ENCODE peak calls at places on chromosomes 6 and 20, in seven cellular contexts. F, V, U, C, T, M and P are unnamed samples.

GRCh38 chr6:167469655-167470054 is 144.8 kb downstream of the TTLL2 start:
- DNase-seq in V (no peak), U (no peak), F (no peak), T (no peak), C (no peak), M (no peak), P (peak)

GRCh38 chr6:157304840-157305675 is 18.3 kb downstream of the TMEM242 start:
- DNase-seq in C (peak), V (no peak), T (no peak), M (no peak), U (no peak), F (no peak), P (no peak)

GRCh38 chr6:43699564-43700186 is 12.1 kb upstream of the MRPS18A start:
- DNase-seq in T (no peak), C (peak), M (no peak), F (peak), U (no peak), V (no peak), P (no peak)

GRCh38 chr20:62598761-62599194 is 43.5 kb upstream of the SLCO4A1 start:
- DNase-seq in V (no peak), U (peak), C (peak), M (no peak), F (no peak), T (no peak), P (no peak)

GRCh38 chr6:165571721-165572132 is 91.3 kb downstream of the PDE10A start:
- DNase-seq in U (no peak), C (no peak), F (no peak), V (no peak), T (no peak), M (no peak), P (no peak)

GRCh38 chr20:48157970-48158369 is 372.7 kb upstream of the SULF2 start:
- DNase-seq in F (no peak), V (no peak), T (no peak), U (no peak), C (no peak), M (no peak), P (peak)

GRCh38 chr6:136483906-136484305 is 66.3 kb downstream of the MAP7 start:
- DNase-seq in V (no peak), F (no peak), T (no peak), M (no peak), U (no peak), C (no peak), P (no peak)

GRCh38 chr6:126308367-126308766 is 31.5 kb upstream of the CENPW start:
- DNase-seq in V (no peak), F (no peak), C (no peak), U (no peak), T (no peak), M (no peak), P (no peak)

GRCh38 chr20:22866757-22867425 is 168.2 kb upstream of the SSTR4 start:
- DNase-seq in U (no peak), F (no peak), C (no peak), T (no peak), V (no peak), M (no peak), P (no peak)

GRCh38 chr6:11712760-11713159 is 65.8 kb downstream of the ADTRP start:
- DNase-seq in M (no peak), U (no peak), F (no peak), T (no peak), V (peak), C (no peak), P (no peak)

GRCh38 chr20:41089555-41089954 is 47.8 kb upstream of the PLCG1 start:
- DNase-seq in C (no peak), T (no peak), V (no peak), F (no peak), U (no peak), M (no peak), P (no peak)

GRCh38 chr6:131199568-131200272 is 64.5 kb downstream of the AKAP7 start:
- DNase-seq in V (no peak), U (peak), M (peak), C (peak), T (peak), F (no peak), P (no peak)
- TF ChIP-seq POLR2A in V (no peak), U (no peak), M (no peak), C (no peak), T (no peak), F (no peak), P (no peak)

GRCh38 chr6:79077680-79078056 is 386 bp downstream of the PHIP start:
- DNase-seq in F (peak), C (peak), T (no peak), M (no peak), U (no peak), V (no peak), P (no peak)

GRCh38 chr6:79076160-79076559 is 1.9 kb downstream of the PHIP start:
- DNase-seq in T (no peak), F (no peak), M (no peak), U (no peak), V (no peak), C (no peak), P (no peak)

GRCh38 chr6:79079425-79080130 is 1.5 kb upstream of the PHIP start:
- DNase-seq in V (no peak), U (no peak), T (no peak), C (no peak), F (no peak), M (no peak), P (no peak)

GRCh38 chr6:79078057-79078969 is at the start of gene PHIP:
- DNase-seq in F (peak), V (peak), M (peak), U (peak), T (peak), C (peak), P (peak)

GRCh38 chr6:79076881-79077641 is 993 bp downstream of the PHIP start:
- DNase-seq in T (peak), F (peak), M (no peak), C (peak), V (peak), U (peak), P (peak)
- TF ChIP-seq POLR2A in T (no peak), F (peak), M (peak), C (no peak), V (peak), U (no peak), P (no peak)

GRCh38 chr6:149135809-149136208 is 181.7 kb upstream of the TAB2 start:
- DNase-seq in F (no peak), T (no peak), V (no peak), M (no peak), U (no peak), C (no peak), P (no peak)
- TF ChIP-seq POLR2A in F (no peak), T (no peak), V (no peak), M (no peak), U (no peak), C (no peak), P (no peak)

DNA sequence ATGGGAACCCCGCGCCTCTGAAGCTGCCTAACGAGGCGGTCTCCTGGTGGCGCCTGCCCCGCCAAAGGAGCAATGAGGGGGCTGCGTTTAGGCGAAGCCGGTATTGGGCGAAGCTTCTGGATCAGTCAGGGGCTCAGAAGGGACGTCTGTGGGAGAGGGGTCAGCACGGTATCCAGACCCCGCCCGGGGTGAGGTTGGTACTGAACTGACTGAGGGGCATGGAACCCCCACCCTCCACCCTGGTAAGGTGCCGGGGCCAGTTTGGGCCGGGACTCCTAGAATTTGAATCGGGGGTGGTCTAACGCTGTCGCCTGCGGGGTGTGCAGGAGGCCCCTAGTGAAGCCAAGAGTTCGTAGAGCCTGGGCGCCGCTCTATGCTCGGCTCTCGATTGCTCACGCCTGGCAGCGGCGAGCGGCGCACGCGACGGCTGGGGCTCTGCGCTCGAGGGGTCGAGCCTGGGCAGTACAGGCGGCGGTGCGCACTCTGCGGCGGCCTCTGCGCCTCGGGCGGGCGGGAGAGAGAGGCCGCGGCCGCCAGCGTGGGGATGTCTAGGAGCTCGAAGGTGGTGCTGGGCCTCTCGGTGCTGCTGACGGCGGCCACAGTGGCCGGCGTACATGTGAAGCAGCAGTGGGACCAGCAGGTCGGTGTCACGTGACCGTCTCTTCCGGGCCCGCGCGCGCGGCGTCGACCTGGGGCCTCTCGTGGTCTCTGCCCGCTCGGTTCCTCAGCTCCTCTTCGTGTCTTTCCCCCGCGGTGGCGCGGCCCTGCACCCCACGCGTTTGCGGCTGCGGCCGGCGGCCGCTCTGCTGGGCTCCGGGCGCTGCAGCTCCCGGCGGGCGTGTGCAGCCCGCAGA is at the start of the genes KAT14 and PET117:
- DNase-seq in V (peak), U (peak), F (peak), T (peak), C (peak), M (peak), P (peak)
- TF ChIP-seq POLR2A in V (no peak), U (peak), F (peak), T (no peak), C (no peak), M (peak), P (peak)

DNA sequence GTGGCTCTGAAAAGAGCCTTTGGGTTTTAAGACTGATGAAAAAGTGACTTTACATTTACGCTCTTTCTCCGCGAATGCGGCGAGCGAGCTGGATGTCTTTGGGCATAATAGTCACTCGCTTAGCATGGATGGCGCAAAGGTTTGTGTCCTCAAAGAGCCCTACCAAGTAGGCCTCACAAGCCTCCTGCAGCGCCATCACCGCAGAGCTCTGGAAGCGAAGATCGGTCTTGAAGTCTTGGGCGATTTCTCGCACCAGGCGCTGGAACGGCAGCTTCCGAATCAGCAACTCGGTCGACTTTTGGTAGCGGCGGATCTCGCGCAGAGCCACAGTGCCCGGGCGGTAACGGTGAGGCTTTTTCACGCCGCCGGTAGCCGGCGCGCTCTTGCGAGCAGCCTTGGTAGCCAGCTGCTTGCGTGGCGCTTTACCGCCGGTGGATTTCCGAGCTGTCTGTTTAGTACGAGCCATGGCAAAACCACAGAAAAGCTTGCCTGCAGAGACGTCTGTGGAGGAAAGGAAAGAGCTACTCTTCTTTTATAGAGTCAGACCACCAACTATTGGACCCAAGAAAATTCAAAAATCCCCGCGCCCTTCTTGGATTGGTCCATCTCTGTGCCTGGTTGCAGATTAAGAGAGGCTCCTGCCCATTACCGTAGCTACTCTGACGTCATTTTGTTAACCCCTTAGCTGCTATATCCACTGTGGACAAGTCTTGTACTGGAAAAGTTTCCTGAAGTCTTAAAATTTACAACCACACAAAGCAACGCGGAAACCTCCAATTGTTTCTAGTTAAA is 55.4 kb upstream of the HFE start:
- DNase-seq in F (peak), M (peak), C (peak), U (peak), T (peak), V (peak), P (peak)
- TF ChIP-seq POLR2A in F (peak), M (peak), C (no peak), U (peak), T (no peak), V (no peak), P (no peak)